ENCODE peak calls at places on chromosomes 5 and 9, in five cellular contexts. K is AG04449, V is ovary, H is natural killer cell, X is mucosa of descending colon. F is an unnamed sample.

GRCh38 chr5:80934751-80935150 is 25.4 kb upstream of the RASGRF2 start:
- DNase-seq in K (no peak), V (no peak), H (no peak), X (no peak), F (no peak)

GRCh38 chr9:2241875-2242741 is 227.0 kb downstream of the SMARCA2 start:
- DNase-seq in K (peak; percentile 31), V (peak; percentile 92), H (peak; percentile 45), X (peak; percentile 83), F (peak; percentile 74)

GRCh38 chr9:16304301-16304700 is 566.2 kb downstream of the BNC2 start:
- DNase-seq in K (no peak), V (no peak), H (no peak), X (no peak), F (no peak)

GRCh38 chr5:33470544-33470943 is 29.8 kb downstream of the TARS1 start:
- DNase-seq in K (peak; percentile 16), V (no peak), H (no peak), X (peak; percentile 7), F (no peak)

GRCh38 chr9:16278420-16278999 is 592.0 kb downstream of the BNC2 start:
- DNase-seq in K (no peak), V (no peak), H (no peak), X (no peak), F (no peak)

GRCh38 chr5:134995850-134996402 is 28.2 kb downstream of the CATSPER3 start:
- DNase-seq in K (no peak), V (no peak), H (no peak), X (no peak), F (no peak)

GRCh38 chr9:15243086-15243485 is 63.9 kb downstream of the TTC39B start:
- DNase-seq in K (no peak), V (no peak), H (no peak), X (no peak), F (no peak)

GRCh38 chr9:34744295-34745221 is 34.6 kb upstream of the CCL21 start:
- DNase-seq in K (no peak), V (peak; percentile 22), H (no peak), X (peak; percentile 17), F (no peak)

GRCh38 chr9:22682536-22683392 is 236.1 kb downstream of the DMRTA1 start:
- DNase-seq in K (peak; percentile 38), V (no peak), H (no peak), X (no peak), F (no peak)

GRCh38 chr9:91884746-91885687 is 65.0 kb downstream of the ROR2 start:
- DNase-seq in K (no peak), V (no peak), H (no peak), X (no peak), F (no peak)

GRCh38 chr9:136947955-136948510 is 3.0 kb downstream of the C8G start:
- DNase-seq in K (no peak), V (peak; percentile 42), H (no peak), X (peak; percentile 73), F (no peak)

GRCh38 chr9:136949239-136949816 is 2.7 kb upstream of the LCN12 start:
- DNase-seq in K (no peak), V (peak; percentile 21), H (no peak), X (no peak), F (no peak)

GRCh38 chr9:136950656-136951030 is 1.4 kb upstream of the LCN12 start:
- DNase-seq in K (no peak), V (no peak), H (no peak), X (no peak), F (no peak)

GRCh38 chr9:136951541-136952353 is at the start of gene LCN12:
- DNase-seq in K (no peak), V (no peak), H (no peak), X (peak; percentile 47), F (no peak)

DNA sequence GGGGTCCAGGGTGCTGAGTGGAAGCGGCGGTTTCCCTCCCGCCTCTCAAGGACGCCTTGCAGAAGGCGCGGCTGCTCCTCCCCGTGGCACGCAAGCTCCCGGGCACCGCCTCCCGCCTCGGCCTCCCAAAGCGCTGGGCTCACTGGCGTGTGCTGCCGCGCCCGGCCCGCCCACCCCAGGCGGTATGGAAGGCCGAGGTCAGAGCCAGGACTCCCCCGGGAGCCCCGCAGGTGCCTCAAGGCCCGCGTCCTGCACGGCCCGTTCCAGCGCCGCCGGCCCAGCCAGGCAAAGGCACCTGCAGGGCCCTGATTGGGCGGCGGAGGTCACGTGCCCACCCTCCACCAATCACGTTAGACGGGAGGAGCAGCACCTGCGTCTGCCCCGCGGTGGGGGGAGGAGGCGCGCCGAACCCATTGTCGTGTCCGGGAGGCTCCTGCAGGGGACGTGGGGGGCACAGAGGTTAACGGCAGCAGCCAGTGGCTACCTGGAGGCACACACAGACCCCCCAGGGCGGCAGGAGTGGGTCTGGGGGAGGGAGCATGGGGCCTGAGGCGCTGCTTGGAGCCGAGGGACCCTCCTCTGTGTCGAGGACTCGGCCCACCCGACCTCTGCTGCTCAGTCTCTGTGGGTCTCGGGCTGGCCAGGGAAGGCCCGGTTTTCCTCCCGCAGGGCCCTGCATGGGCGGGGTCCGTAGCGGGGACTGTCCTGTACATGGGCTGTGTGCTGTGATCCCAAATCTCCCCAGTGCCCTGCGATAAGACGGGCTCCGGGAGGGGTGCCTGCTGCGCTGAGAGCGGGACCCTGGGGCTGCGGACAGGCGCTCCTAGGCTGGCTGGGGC is 2.0 kb upstream of the LCN12 start:
- DNase-seq in K (no peak), V (peak; percentile 91), H (peak; percentile 97), X (peak; percentile 99), F (peak; percentile 98)
- TF ChIP-seq CTCF in K (no peak), V (no peak), H (peak; percentile 28), X (no peak), F (peak; percentile 26)

DNA sequence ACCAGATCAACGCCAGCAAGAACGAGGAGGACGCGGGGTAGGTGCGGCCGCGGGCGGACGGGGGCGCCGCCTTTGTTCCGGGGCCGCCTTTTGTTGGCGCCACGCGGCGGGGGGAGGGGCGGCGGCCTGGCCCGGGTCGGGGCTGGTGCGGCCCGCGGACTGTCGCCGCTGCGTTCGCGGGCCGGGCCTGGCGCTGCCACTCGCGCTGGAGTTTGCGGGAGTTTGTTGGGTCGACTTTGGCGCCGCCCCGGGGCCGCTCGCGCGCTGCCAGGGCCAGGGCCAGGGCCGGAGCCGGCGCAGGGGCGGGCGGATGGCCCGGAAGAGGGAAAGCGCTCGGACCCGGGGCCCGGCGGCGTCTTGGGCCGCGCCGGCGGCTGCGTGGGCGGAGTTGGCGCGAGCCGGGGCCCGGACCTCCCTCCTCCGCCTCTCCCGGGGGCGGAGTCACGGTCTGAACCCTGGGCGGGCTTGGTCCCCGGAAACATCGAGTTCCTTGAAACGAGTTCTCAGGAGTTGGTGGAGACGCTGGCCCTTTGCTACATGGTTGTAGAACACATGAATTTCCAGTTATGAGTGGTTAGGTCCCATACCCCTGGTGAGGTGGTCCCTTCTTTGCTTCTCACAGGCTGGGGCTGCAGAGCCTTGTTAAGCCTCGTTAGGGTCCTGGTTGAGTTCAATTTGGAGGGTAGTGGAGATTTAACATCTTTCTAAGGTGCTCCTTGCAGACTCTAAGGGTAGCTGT is 846 bp downstream of the HNRNPAB start:
- DNase-seq in K (no peak), V (peak; percentile 81), H (peak; percentile 65), X (peak; percentile 91), F (peak; percentile 52)
- TF ChIP-seq CTCF in K (no peak), V (no peak), H (no peak), X (no peak), F (no peak)

GRCh38 chr5:69032009-69032408 is 61.8 kb upstream of the SLC30A5 start:
- DNase-seq in K (no peak), V (no peak), H (no peak), X (no peak), F (no peak)
- TF ChIP-seq CTCF in K (no peak), V (no peak), H (no peak), X (no peak), F (no peak)

GRCh38 chr9:100324594-100325200 is 28.0 kb downstream of the TEX10 start:
- DNase-seq in K (no peak), V (no peak), H (no peak), X (no peak), F (no peak)
- TF ChIP-seq CTCF in K (no peak), V (peak; percentile 28), H (peak; percentile 65), X (no peak), F (peak; percentile 67)

DNA sequence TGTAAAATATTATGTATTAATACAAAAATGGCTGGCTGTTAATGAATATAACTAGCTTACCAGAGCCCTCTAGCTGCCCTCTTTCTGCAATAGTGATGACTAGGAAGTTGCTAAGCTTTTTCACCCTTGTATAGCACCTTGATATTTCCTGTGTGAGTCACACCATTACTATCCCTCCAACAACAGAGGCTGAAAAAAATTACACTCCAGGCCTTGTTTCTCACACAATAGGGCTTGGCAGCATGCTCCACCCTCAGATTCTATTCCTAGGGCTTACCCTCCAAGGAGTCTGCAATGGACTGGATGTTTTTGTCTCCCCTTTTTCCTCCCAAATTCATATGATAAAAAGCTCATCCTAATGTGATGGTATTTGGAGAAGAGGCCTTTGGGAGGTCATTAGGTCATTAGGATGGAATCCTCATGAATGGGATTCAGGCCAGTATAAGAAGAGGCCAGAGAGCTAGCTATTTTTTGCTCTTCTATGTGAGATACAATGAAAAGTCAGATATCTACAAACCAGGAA is 184.6 kb upstream of the MAP1B start:
- DNase-seq in K (no peak), V (no peak), H (no peak), X (no peak), F (no peak)
- TF ChIP-seq CTCF in K (no peak), V (no peak), H (no peak), X (no peak), F (no peak)

DNA sequence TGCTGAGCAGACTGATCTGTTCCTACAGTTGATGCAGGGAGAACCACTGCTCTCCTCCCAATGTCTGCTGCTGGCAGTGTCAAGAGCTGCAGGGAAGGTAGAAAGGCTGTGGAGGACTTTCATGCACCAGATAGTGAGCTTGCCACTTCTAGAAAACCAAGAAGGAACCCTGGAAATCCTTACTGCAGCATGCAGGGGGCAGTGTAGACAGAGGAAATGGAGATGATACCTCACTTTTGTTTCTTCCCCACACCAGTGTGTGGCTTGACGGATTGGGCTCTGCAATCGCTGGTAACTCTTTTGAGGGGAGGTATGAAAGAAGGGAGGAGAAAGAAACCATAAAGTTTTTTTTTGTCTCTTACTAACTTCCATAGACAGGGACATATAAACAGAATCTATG is 480.7 kb downstream of the DMAC1 start:
- DNase-seq in K (no peak), V (no peak), H (no peak), X (no peak), F (no peak)
- TF ChIP-seq CTCF in K (no peak), V (no peak), H (no peak), X (no peak), F (no peak)

GRCh38 chr9:88773627-88774244 is 217.5 kb upstream of the S1PR3 start:
- DNase-seq in K (no peak), V (no peak), H (no peak), X (no peak), F (no peak)
- TF ChIP-seq CTCF in K (peak; percentile 19), V (no peak), H (no peak), X (no peak), F (no peak)

GRCh38 chr9:127485995-127486394 is 34.7 kb downstream of the LRSAM1 start:
- DNase-seq in K (no peak), V (no peak), H (no peak), X (no peak), F (no peak)
- TF ChIP-seq CTCF in K (no peak), V (no peak), H (no peak), X (no peak), F (no peak)

DNA sequence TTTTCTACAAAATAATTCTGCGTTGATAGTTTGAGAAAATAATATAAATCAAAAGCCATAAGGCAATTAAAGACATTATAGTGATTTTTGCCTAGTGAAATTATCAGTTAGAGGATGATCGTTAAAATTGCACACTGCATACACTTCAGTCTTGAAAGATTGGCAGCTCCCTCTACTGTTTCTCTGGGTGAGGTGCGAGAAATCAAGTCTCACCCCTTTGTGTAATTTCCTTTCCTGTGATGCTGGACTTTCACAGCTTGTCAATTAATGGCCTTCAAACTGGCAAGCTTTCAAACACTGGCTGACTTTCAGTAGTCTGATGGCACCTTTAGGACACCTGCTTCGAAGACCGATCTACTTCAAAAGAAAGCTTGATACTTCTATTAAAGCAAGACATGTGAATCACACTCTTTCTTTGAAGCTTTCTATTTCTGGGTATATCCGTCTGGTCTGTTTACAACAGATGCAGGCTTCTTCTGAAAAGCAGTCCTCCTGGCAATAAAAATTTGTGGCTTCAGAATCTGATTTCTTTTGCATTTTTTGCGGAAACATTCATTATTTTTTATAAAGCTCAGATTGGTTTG is 706.8 kb upstream of the PTPRD start:
- DNase-seq in K (no peak), V (no peak), H (no peak), X (no peak), F (no peak)
- TF ChIP-seq CTCF in K (no peak), V (no peak), H (no peak), X (no peak), F (peak; percentile 67)